ENCODE peak calls at places on chromosomes 12 and 14, in nine cellular contexts. S is A549; M is T-helper 1 cell; N is NCI-H460; V is stimulated activated CD4-positive, alpha-beta T cell treated with anti-CD3 and anti-CD28 coated beads, Interleukin-1b, Interleukin-23, amount 100 ng/mL, for 24 hours; I is activated CD4-positive, alpha-beta T cell treated with anti-CD3 and anti-CD28 coated beads for 4 hours; W is fibroblast of mammary gland; Z is adipocyte; G is activated effector memory CD4-positive, alpha-beta T cell treated with Interleukin-2 at 50 U/mL for 16 hours. U is an unnamed sample.

GRCh38 chr12:101127521-101128219 is 82.4 kb downstream of the SLC5A8 start:
- DNase-seq in S (no peak), M (no peak), N (no peak), V (no peak), I (no peak), W (peak), Z (peak), G (no peak), U (no peak)

GRCh38 chr14:39350866-39351265 is 81.4 kb downstream of the FBXO33 start:
- DNase-seq in S (no peak), M (no peak), N (no peak), V (no peak), I (no peak), W (no peak), Z (no peak), G (no peak), U (no peak)

GRCh38 chr14:59826150-59826549 is 44.4 kb downstream of the RTN1 start:
- DNase-seq in S (no peak), M (no peak), N (no peak), V (no peak), I (no peak), W (no peak), Z (no peak), G (no peak), U (no peak)

GRCh38 chr14:49549881-49550280 is 36.3 kb downstream of the RPS29 start:
- DNase-seq in S (peak), M (no peak), N (no peak), V (no peak), I (no peak), W (peak), Z (peak), G (no peak), U (peak)

GRCh38 chr14:93092606-93093556 is 22.8 kb downstream of the ITPK1 start:
- DNase-seq in S (no peak), M (no peak), N (no peak), V (no peak), I (no peak), W (no peak), Z (no peak), G (no peak), U (no peak)

GRCh38 chr12:20832911-20833310 is 22.4 kb downstream of the SLCO1B3 start:
- DNase-seq in S (peak), M (no peak), N (no peak), V (no peak), I (no peak), W (no peak), Z (no peak), G (no peak), U (no peak)

GRCh38 chr12:65875635-65876034 is 51.4 kb downstream of the HMGA2 start:
- DNase-seq in S (no peak), M (no peak), N (no peak), V (no peak), I (no peak), W (no peak), Z (peak), G (no peak), U (no peak)

GRCh38 chr12:96404683-96405082 is 4.4 kb upstream of the CDK17 start:
- DNase-seq in S (no peak), M (no peak), N (no peak), V (no peak), I (no peak), W (peak), Z (no peak), G (no peak), U (no peak)

GRCh38 chr12:50006266-50006665 is 19.0 kb downstream of the RACGAP1 start:
- DNase-seq in S (no peak), M (no peak), N (no peak), V (no peak), I (no peak), W (no peak), Z (no peak), G (no peak), U (no peak)

GRCh38 chr12:10385181-10385613 is 4.6 kb downstream of the KLRK1 start:
- DNase-seq in S (peak), M (no peak), N (no peak), V (no peak), I (no peak), W (peak), Z (peak), G (no peak), U (peak)

GRCh38 chr14:24954037-24954696 is 95.8 kb downstream of the STXBP6 start:
- DNase-seq in S (no peak), M (no peak), N (no peak), V (no peak), I (no peak), W (no peak), Z (no peak), G (no peak), U (no peak)

GRCh38 chr12:113861708-113862312 is 104.3 kb downstream of the RBM19 start:
- DNase-seq in S (no peak), M (no peak), N (no peak), V (no peak), I (no peak), W (no peak), Z (no peak), G (no peak), U (no peak)

GRCh38 chr12:106527356-106527755 is 55.4 kb upstream of the RFX4 start:
- DNase-seq in S (no peak), M (no peak), N (no peak), V (no peak), I (no peak), W (no peak), Z (no peak), G (no peak), U (no peak)

GRCh38 chr12:96882862-96883261 is 24.2 kb upstream of the NEDD1 start:
- DNase-seq in S (no peak), M (no peak), N (no peak), V (no peak), I (no peak), W (peak), Z (peak), G (no peak), U (no peak)

GRCh38 chr14:45057881-45058364 is 26.0 kb upstream of the PRPF39 start:
- DNase-seq in S (no peak), M (no peak), N (no peak), V (no peak), I (no peak), W (no peak), Z (no peak), G (no peak), U (no peak)

GRCh38 chr14:20630340-20631022 is 11.0 kb downstream of the OR6S1 start:
- DNase-seq in S (peak), M (no peak), N (peak), V (no peak), I (no peak), W (peak), Z (peak), G (no peak), U (peak)

GRCh38 chr12:110330544-110330943 is 49.5 kb downstream of the ATP2A2 start:
- DNase-seq in S (no peak), M (no peak), N (peak), V (no peak), I (no peak), W (peak), Z (peak), G (no peak), U (no peak)

GRCh38 chr12:124814741-124815613 is 48.7 kb downstream of the SCARB1 start:
- DNase-seq in S (no peak), M (no peak), N (no peak), V (no peak), I (no peak), W (no peak), Z (no peak), G (no peak), U (no peak)

GRCh38 chr12:11812558-11813421 is 163.3 kb downstream of the ETV6 start:
- DNase-seq in S (no peak), M (no peak), N (no peak), V (no peak), I (no peak), W (no peak), Z (peak), G (no peak), U (peak)

GRCh38 chr14:45531022-45531421 is 278.0 kb upstream of the MIS18BP1 start:
- DNase-seq in S (no peak), M (no peak), N (no peak), V (no peak), I (no peak), W (no peak), Z (no peak), G (no peak), U (no peak)

GRCh38 chr14:62939970-62940369 is 105.3 kb downstream of the KCNH5 start:
- DNase-seq in S (no peak), M (no peak), N (no peak), V (no peak), I (no peak), W (no peak), Z (no peak), G (no peak), U (peak)

GRCh38 chr14:50116986-50117385 is 614 bp upstream of the VCPKMT start:
- DNase-seq in S (no peak), M (no peak), N (no peak), V (no peak), I (no peak), W (peak), Z (no peak), G (no peak), U (no peak)

GRCh38 chr14:54676822-54677708 is 110.1 kb downstream of the SAMD4A start:
- DNase-seq in S (peak), M (no peak), N (peak), V (no peak), I (no peak), W (peak), Z (peak), G (no peak), U (peak)

GRCh38 chr14:20413785-20414117 is 450 bp upstream of the TEP1 start:
- DNase-seq in S (no peak), M (no peak), N (peak), V (no peak), I (peak), W (no peak), Z (peak), G (no peak), U (no peak)

GRCh38 chr14:19874842-19875241 is at the start of gene OR4K2:
- DNase-seq in S (no peak), M (no peak), N (no peak), V (no peak), I (no peak), W (no peak), Z (no peak), G (no peak), U (no peak)

GRCh38 chr12:63922446-63922845 is 77.9 kb downstream of the SRGAP1 start:
- DNase-seq in S (peak), M (no peak), N (peak), V (no peak), I (no peak), W (no peak), Z (peak), G (no peak), U (no peak)

GRCh38 chr12:3496964-3497363 is 6.0 kb downstream of the PRMT8 start:
- DNase-seq in S (peak), M (no peak), N (no peak), V (no peak), I (no peak), W (no peak), Z (no peak), G (no peak), U (peak)

GRCh38 chr12:116524964-116525379 is 34.2 kb upstream of the MAP1LC3B2 start:
- DNase-seq in S (peak), M (no peak), N (no peak), V (no peak), I (no peak), W (peak), Z (peak), G (no peak), U (peak)

GRCh38 chr14:103442288-103442687 is 57.1 kb downstream of the MARK3 start:
- DNase-seq in S (no peak), M (no peak), N (no peak), V (no peak), I (no peak), W (peak), Z (peak), G (no peak), U (no peak)

GRCh38 chr12:86929962-86930361 is 673.8 kb upstream of the MGAT4C start:
- DNase-seq in S (no peak), M (no peak), N (no peak), V (no peak), I (no peak), W (peak), Z (peak), G (no peak), U (no peak)

GRCh38 chr12:25052191-25053020 is 103.5 kb upstream of the BCAT1 start:
- DNase-seq in S (no peak), M (peak), N (no peak), V (peak), I (peak), W (no peak), Z (no peak), G (peak), U (no peak)

GRCh38 chr14:71607056-71607455 is 325.2 kb upstream of the RGS6 start:
- DNase-seq in S (no peak), M (no peak), N (no peak), V (no peak), I (no peak), W (no peak), Z (no peak), G (no peak), U (no peak)

U was measured in SW480.